ENCODE peak calls at places on chromosomes 1 and 21, in nine cellular contexts. V, R, W, J, X, H, M, S and U are unnamed samples. For H3K4me1 and H3K9me3, the result is how much of the 10 kb centered on the place peaks cover.

GRCh38 chr1:111825217-111825616 is 69.5 kb downstream of the DDX20 start:
- DNase-seq in J (no peak), W (no peak), X (no peak), S (no peak), R (no peak), V (no peak), H (no peak), M (peak), U (no peak)

GRCh38 chr1:246367046-246367445 is 140.0 kb downstream of the SMYD3 start:
- DNase-seq in M (no peak), X (no peak), R (no peak), J (peak), W (no peak), H (no peak), V (no peak), S (no peak), U (peak)

GRCh38 chr1:172107261-172107820 is 266.0 kb downstream of the DNM3 start:
- DNase-seq in W (no peak), J (peak), V (no peak), R (no peak), H (no peak), S (no peak), M (no peak), X (no peak), U (peak)

GRCh38 chr1:109790735-109791494 is 27.2 kb upstream of the EPS8L3 start:
- DNase-seq in M (peak), H (peak), W (peak), J (peak), R (peak), V (peak), X (peak), S (peak), U (peak)

GRCh38 chr1:55504306-55504706 is 289.1 kb upstream of the USP24 start:
- DNase-seq in V (no peak), X (no peak), R (no peak), W (no peak), M (peak), S (no peak), H (no peak), J (no peak), U (no peak)

GRCh38 chr21:42839271-42840231 is 39.8 kb downstream of the WDR4 start:
- DNase-seq in V (no peak), S (peak), M (no peak), X (no peak), W (peak), J (no peak), H (no peak), R (no peak), U (no peak)

GRCh38 chr21:19261731-19262367 is 858.3 kb upstream of the TMPRSS15 start:
- DNase-seq in V (no peak), M (no peak), X (no peak), J (no peak), S (no peak), R (no peak), W (no peak), H (no peak), U (no peak)

GRCh38 chr1:216518844-216519627 is 95.8 kb upstream of the USH2A start:
- DNase-seq in M (no peak), W (no peak), X (no peak), S (no peak), R (no peak), H (no peak), J (no peak), V (no peak), U (no peak)

GRCh38 chr1:26994772-26995625 is 1.5 kb downstream of the TRNP1 start:
- DNase-seq in H (no peak), S (no peak), V (no peak), M (no peak), J (no peak), X (no peak), R (peak), W (no peak), U (no peak)

GRCh38 chr21:28822882-28823335 is 169.8 kb downstream of the LTN1 start:
- DNase-seq in X (no peak), M (peak), S (no peak), H (no peak), R (peak), J (peak), W (no peak), V (no peak), U (no peak)

GRCh38 chr1:202571719-202572339 is 138.4 kb downstream of the SYT2 start:
- DNase-seq in M (peak), X (no peak), W (no peak), J (peak), R (peak), H (peak), S (no peak), V (no peak), U (peak)

GRCh38 chr1:23169727-23170335 is 1.2 kb upstream of the LUZP1 start:
- DNase-seq in S (no peak), X (no peak), H (no peak), J (peak), V (peak), R (peak), W (peak), M (peak), U (no peak)

GRCh38 chr1:110048923-110049601 is 14.6 kb downstream of the STRIP1 start:
- DNase-seq in V (no peak), H (no peak), R (no peak), S (no peak), X (no peak), M (no peak), W (no peak), J (no peak), U (no peak)

GRCh38 chr1:70863256-70863655 is 184.4 kb downstream of the PTGER3 start:
- DNase-seq in X (no peak), V (no peak), J (no peak), S (no peak), M (no peak), W (no peak), R (peak), H (no peak), U (no peak)

GRCh38 chr1:7432896-7433380 is 338.2 kb upstream of the VAMP3 start:
- DNase-seq in V (no peak), H (no peak), J (no peak), W (no peak), R (no peak), S (peak), M (no peak), X (no peak), U (no peak)

GRCh38 chr1:145993618-145994390 is 2.6 kb downstream of the TXNIP start:
- DNase-seq in X (no peak), J (no peak), S (no peak), H (no peak), M (no peak), W (peak), R (peak), V (no peak), U (no peak)

GRCh38 chr1:47995306-47996050 is 1.7 kb downstream of the TRABD2B start:
- DNase-seq in V (no peak), J (no peak), R (no peak), M (no peak), S (peak), X (no peak), W (no peak), H (no peak), U (no peak)

DNA sequence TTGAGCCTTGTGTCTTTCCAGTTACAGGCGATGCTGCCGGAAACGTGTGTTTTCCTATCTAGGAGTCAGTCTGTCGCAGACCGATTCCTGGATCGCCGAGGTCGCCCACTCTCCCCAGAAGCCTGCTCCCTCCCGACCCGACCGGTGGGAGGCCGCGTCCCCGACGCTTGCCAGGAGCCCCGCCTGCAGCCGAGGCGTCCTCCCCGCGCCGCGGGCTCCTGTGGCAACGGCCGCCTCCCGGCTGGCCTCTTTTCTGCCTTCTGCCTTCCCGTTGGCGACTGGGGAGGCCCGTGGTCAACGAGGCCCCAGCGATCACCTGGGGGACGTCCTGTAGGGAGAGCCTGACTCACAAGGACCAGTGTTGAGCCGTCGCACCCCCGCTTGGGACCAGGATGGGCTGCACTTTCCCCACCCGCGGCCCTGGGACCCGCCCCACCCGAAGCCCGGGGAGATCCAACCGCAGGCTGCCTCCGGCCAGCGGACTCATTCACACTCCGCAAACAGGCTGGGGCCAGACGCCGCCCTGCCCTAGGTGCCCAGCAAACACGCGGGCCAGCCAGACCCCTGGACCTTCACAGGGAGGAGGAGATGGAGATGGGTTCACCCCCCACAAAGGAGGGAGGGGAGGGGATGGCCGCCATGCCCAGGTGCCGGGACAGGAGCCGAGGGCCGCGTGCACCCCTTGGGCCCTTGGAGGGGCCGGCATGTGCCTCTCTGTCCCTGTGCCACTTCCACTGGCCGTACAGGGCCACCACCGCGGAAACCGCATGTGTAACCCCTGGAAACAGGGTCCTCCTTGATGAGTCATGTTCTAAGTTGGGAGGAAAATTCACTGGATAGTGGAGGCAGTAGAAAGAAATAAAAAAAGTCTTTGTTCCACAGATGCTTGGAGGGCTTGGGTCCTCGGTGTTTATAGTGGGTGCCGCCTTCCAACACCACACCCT is 7.2 kb upstream of the COL6A1 start:
- DNase-seq in H (no peak), M (peak), R (peak), S (peak), W (peak), J (peak), V (peak), X (no peak), U (no peak)
- H3K4me3 ChIP-seq in H (peak), M (peak), R (peak), S (peak), W (peak), J (peak), V (peak), X (no peak), U (peak)

DNA sequence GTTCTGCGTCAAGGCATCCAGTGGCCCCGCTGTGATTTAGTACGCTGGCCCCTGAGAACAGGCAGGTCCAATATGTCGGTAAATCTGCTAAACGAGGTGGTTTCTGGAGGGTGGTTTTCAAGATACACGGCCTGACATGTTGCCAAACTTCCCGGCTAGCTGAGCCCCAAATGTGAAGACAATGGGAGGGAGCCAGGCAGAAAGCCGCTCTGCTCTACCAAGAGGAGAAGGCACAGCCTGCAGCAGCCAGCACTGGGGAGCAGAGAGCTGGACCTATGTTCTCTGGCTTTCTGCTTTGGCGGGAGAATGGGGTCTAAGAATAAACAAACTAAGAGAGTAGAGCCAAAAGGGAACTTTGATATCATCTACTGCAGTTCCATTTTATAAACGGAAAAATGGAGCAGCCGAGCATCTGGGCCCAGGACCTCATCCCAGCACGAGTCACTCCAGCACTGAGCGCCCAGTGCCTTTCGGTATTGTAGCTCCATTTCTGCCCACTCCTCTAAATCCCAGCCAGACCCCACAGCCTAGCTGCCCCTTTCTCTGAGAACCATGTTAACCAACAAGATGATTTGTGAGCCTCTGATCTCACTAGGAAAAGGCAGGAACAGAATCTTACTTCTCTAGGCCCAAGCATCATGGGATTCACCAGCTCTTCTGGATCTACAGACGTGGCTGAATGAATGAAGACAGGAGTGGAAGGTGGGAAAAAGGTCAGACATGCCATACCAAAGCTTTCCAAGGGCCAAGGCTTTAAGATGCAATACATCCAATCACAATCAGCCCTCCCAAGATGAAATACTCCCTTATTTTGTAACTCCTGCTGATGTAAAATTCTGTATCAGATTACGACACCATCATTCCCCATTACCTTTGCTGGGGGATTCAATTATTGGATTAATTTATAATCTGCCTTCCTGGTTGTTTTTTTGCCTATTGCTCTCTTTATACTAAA is 81.2 kb downstream of the SSBP3 start:
- DNase-seq in H (no peak), R (no peak), X (no peak), S (no peak), J (peak), W (no peak), V (no peak), M (no peak), U (no peak)
- H3K4me1 ChIP-seq in H (under half), R (under half), X (under half), S (under half), J (under half), W (half or more), V (half or more), M (under half), U (half or more)

GRCh38 chr1:53604291-53604919 is 134.6 kb downstream of the GLIS1 start:
- DNase-seq in J (no peak), M (peak), H (no peak), R (no peak), S (no peak), X (no peak), V (no peak), W (peak), U (no peak)

GRCh38 chr1:53602376-53602775 is 136.6 kb downstream of the GLIS1 start:
- DNase-seq in X (no peak), W (peak), M (no peak), R (no peak), V (no peak), S (no peak), J (no peak), H (no peak), U (no peak)

GRCh38 chr1:53605181-53605580 is 133.8 kb downstream of the GLIS1 start:
- DNase-seq in S (no peak), R (no peak), W (peak), V (no peak), J (no peak), H (no peak), X (no peak), M (no peak), U (no peak)

GRCh38 chr1:53601867-53602266 is 137.1 kb downstream of the GLIS1 start:
- DNase-seq in M (no peak), R (no peak), J (no peak), V (no peak), S (no peak), H (no peak), X (no peak), W (peak), U (no peak)

DNA sequence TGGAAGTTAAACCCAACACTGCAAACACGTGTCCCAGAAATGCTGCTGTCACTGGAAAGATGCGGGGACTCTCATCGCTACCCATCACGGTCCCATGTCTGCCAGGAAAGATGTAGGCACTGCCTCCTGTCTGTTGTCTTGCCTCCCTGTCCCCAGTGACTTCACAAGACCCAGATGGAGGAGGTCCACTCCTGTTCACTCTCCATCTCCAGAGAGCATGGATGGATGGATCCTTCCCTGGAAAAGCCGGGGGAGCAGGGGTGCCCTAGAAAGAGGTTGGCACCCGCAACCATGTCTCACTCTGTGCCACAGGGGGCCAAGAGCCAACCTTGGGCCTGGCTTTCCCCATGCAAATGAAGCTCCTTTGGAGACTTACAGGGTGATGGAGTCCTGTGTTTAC is 135.5 kb downstream of the GLIS1 start:
- DNase-seq in S (no peak), M (no peak), W (peak), J (no peak), R (no peak), X (no peak), H (no peak), V (no peak), U (no peak)
- H3K9me3 ChIP-seq in S (under half), M (under half), W (under half), J (under half), R (under half), X (under half), H (under half), V (under half), U (under half)

GRCh38 chr1:201481004-201481380 is 12.0 kb upstream of the PHLDA3 start:
- DNase-seq in R (no peak), X (no peak), W (no peak), V (no peak), M (no peak), H (no peak), J (no peak), S (no peak), U (no peak)

GRCh38 chr1:201481761-201482493 is 12.9 kb upstream of the PHLDA3 start:
- DNase-seq in J (peak), W (peak), X (peak), M (peak), R (peak), S (peak), V (peak), H (peak), U (peak)

GRCh38 chr1:201479331-201479730 is 10.3 kb upstream of the PHLDA3 start:
- DNase-seq in W (no peak), J (no peak), S (no peak), X (no peak), V (no peak), M (no peak), R (no peak), H (no peak), U (no peak)

GRCh38 chr1:201482755-201483154 is 13.8 kb upstream of the PHLDA3 start:
- DNase-seq in X (no peak), J (no peak), M (no peak), V (no peak), R (no peak), W (no peak), H (no peak), S (no peak), U (no peak)

DNA sequence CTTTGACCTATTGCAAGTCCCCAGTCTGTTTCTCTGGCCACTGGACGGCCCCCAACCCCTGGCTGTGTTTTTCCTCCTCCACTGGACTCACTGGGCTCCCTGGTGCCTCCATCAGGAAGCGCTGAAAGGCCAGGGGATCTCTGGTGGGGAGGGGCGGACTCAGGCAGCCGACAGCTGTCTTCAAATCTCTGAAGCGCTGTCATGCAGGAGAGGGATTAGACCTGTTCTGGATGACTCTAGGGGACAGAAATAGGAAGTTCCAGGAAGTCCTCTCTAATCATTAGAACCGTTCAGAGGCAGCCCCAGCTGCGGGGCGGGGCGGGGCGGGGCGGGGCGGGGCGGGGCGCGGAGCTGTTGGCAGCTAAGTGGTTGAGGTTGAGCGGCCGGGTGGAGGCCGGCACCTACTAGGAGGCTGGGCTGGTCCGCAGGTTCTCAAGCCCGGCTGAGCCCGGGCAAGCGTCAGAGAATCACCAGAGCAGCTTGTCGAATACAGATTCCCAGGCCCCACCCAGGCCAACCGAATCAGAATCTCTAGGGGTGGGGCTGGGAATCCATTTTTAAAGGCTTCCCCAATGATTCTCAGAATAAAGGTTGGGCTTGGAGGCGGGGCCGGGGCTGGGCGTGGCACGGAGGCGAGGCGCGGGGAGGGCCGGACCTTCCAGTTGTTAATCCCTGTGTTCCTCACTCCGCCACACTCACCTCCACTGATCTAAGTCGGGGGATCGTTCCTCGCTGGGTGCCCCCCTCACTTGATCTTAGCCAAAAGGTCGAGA is 11.4 kb upstream of the PHLDA3 start:
- DNase-seq in W (peak), H (peak), X (peak), J (no peak), R (peak), S (peak), M (peak), V (peak), U (peak)
- H3K4me3 ChIP-seq in W (peak), H (peak), X (peak), J (no peak), R (peak), S (peak), M (peak), V (peak), U (peak)

DNA sequence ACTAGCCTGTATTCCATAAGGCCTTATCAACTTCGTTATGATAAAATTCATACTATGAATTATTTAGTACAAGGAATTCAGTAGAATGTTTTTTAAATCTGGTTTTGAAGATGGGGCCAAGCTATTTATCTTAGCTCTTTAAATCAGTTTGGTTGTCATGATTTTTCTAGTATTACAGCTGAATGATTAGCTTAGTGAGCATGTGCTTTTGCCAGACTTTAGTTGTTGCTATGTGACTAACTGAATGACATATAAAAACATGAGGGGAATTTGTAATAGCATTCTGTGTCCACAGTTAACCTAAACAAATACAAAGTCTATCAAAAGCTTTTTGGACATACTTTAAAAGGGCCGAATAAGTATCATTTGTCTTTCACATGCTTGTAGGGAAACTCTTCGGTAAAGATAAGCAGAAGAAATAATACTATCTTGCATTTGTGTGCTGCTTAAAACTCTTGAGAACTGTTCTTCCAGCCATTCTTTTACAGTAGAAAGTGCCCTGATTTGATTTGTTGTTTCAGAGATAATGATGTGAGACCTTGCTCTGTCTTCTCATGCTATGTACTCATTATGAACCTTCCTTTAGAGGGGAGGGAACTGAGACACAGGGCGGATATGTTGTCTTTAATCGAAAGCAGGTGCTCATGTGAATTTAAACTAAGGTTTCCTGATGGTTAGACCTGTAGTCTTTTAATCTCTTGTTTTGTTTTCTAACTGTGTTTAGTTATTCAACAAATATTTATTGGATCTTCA is 18.8 kb downstream of the NEK7 start:
- DNase-seq in S (no peak), R (peak), M (peak), X (no peak), V (no peak), H (peak), W (no peak), J (peak), U (no peak)
- H3K4me1 ChIP-seq in S (under half), R (half or more), M (under half), X (half or more), V (half or more), H (half or more), W (under half), J (under half), U (under half)